ENCODE peak calls at places on chromosomes 12 and 14, in five cellular contexts. One of them, this sample, is unnamed. For H3K9me3, the result is how much of the 10 kb centered on the place peaks cover.

GRCh38 chr12:103269962-103270361 is 225.8 kb downstream of the C12orf42 start:
- DNase-seq in testis: no peak
- DNase-seq in naive thymus-derived CD4-positive, alpha-beta T cell: no peak
- DNase-seq in CD8-positive, alpha-beta memory T cell: no peak
- DNase-seq in left ventricle myocardium inferior: no peak
- DNase-seq in this sample: no peak

GRCh38 chr14:76926521-76927251 is 100.5 kb downstream of the LRRC74A start:
- DNase-seq in testis: peak
- DNase-seq in naive thymus-derived CD4-positive, alpha-beta T cell: peak
- DNase-seq in CD8-positive, alpha-beta memory T cell: peak
- DNase-seq in left ventricle myocardium inferior: peak
- DNase-seq in this sample: peak

GRCh38 chr14:54535126-54535525 is 25.4 kb downstream of the CGRRF1 start:
- DNase-seq in testis: no peak
- DNase-seq in naive thymus-derived CD4-positive, alpha-beta T cell: no peak
- DNase-seq in CD8-positive, alpha-beta memory T cell: no peak
- DNase-seq in left ventricle myocardium inferior: no peak
- DNase-seq in this sample: no peak

GRCh38 chr12:111412007-111412829 is 6.5 kb downstream of the SH2B3 start:
- DNase-seq in testis: no peak
- DNase-seq in naive thymus-derived CD4-positive, alpha-beta T cell: no peak
- DNase-seq in CD8-positive, alpha-beta memory T cell: no peak
- DNase-seq in left ventricle myocardium inferior: peak
- DNase-seq in this sample: no peak

GRCh38 chr14:92557544-92557912 is 43.9 kb downstream of the RIN3 start:
- DNase-seq in testis: no peak
- DNase-seq in naive thymus-derived CD4-positive, alpha-beta T cell: no peak
- DNase-seq in CD8-positive, alpha-beta memory T cell: no peak
- DNase-seq in left ventricle myocardium inferior: no peak
- DNase-seq in this sample: no peak

GRCh38 chr12:43104524-43104923 is 447.5 kb downstream of the ADAMTS20 start:
- DNase-seq in testis: no peak
- DNase-seq in naive thymus-derived CD4-positive, alpha-beta T cell: no peak
- DNase-seq in CD8-positive, alpha-beta memory T cell: no peak
- DNase-seq in left ventricle myocardium inferior: no peak
- DNase-seq in this sample: no peak

GRCh38 chr12:105933671-105934665 is 204.8 kb downstream of the NUAK1 start:
- DNase-seq in testis: no peak
- DNase-seq in naive thymus-derived CD4-positive, alpha-beta T cell: no peak
- DNase-seq in CD8-positive, alpha-beta memory T cell: no peak
- DNase-seq in left ventricle myocardium inferior: no peak
- DNase-seq in this sample: no peak

GRCh38 chr14:55851961-55852360 is 266.2 kb upstream of the PELI2 start:
- DNase-seq in testis: no peak
- DNase-seq in naive thymus-derived CD4-positive, alpha-beta T cell: no peak
- DNase-seq in CD8-positive, alpha-beta memory T cell: no peak
- DNase-seq in left ventricle myocardium inferior: peak
- DNase-seq in this sample: no peak

GRCh38 chr12:27243006-27243405 is 1.1 kb upstream of the STK38L start:
- DNase-seq in testis: no peak
- DNase-seq in naive thymus-derived CD4-positive, alpha-beta T cell: no peak
- DNase-seq in CD8-positive, alpha-beta memory T cell: no peak
- DNase-seq in left ventricle myocardium inferior: no peak
- DNase-seq in this sample: no peak

GRCh38 chr14:23604675-23605170 is 26.1 kb upstream of the JPH4 start:
- DNase-seq in testis: no peak
- DNase-seq in naive thymus-derived CD4-positive, alpha-beta T cell: no peak
- DNase-seq in CD8-positive, alpha-beta memory T cell: no peak
- DNase-seq in left ventricle myocardium inferior: no peak
- DNase-seq in this sample: no peak

GRCh38 chr12:70151993-70152392 is 91.2 kb upstream of the CNOT2 start:
- DNase-seq in testis: no peak
- DNase-seq in naive thymus-derived CD4-positive, alpha-beta T cell: no peak
- DNase-seq in CD8-positive, alpha-beta memory T cell: no peak
- DNase-seq in left ventricle myocardium inferior: no peak
- DNase-seq in this sample: no peak
- H3K9me3 ChIP-seq in testis: under half
- H3K9me3 ChIP-seq in naive thymus-derived CD4-positive, alpha-beta T cell: under half
- H3K9me3 ChIP-seq in CD8-positive, alpha-beta memory T cell: under half
- H3K9me3 ChIP-seq in left ventricle myocardium inferior: under half
- H3K9me3 ChIP-seq in this sample: under half

DNA sequence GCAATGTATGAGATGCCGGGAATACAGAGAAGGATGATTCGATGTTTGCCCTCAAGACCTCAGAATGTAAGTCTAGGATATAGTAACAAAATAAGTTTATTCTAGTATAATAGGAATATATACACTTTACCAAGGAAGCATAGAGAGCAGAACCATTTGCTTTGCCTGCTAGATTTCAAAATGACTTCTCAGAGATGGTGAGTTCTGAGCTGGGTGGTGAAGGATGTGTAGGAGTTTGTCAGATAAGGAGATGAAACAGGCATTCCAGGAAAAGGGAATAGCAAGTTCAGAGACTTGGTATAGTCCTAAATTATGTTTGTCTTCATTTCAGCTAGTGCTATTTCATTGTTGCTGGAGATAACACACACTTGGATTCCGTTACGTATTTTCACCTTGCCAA is 655.9 kb downstream of the DIO2 start:
- DNase-seq in testis: no peak
- DNase-seq in naive thymus-derived CD4-positive, alpha-beta T cell: no peak
- DNase-seq in CD8-positive, alpha-beta memory T cell: no peak
- DNase-seq in left ventricle myocardium inferior: no peak
- DNase-seq in this sample: no peak
- H3K9me3 ChIP-seq in testis: under half
- H3K9me3 ChIP-seq in naive thymus-derived CD4-positive, alpha-beta T cell: under half
- H3K9me3 ChIP-seq in CD8-positive, alpha-beta memory T cell: under half
- H3K9me3 ChIP-seq in left ventricle myocardium inferior: under half
- H3K9me3 ChIP-seq in this sample: under half

GRCh38 chr12:34402228-34402898 is 380.1 kb downstream of the ALG10 start:
- DNase-seq in testis: peak
- DNase-seq in naive thymus-derived CD4-positive, alpha-beta T cell: no peak
- DNase-seq in CD8-positive, alpha-beta memory T cell: peak
- DNase-seq in left ventricle myocardium inferior: peak
- DNase-seq in this sample: peak

GRCh38 chr12:34404377-34405285 is 382.3 kb downstream of the ALG10 start:
- DNase-seq in testis: peak
- DNase-seq in naive thymus-derived CD4-positive, alpha-beta T cell: no peak
- DNase-seq in CD8-positive, alpha-beta memory T cell: no peak
- DNase-seq in left ventricle myocardium inferior: peak
- DNase-seq in this sample: no peak

GRCh38 chr12:34405286-34406227 is 383.3 kb downstream of the ALG10 start:
- DNase-seq in testis: peak
- DNase-seq in naive thymus-derived CD4-positive, alpha-beta T cell: no peak
- DNase-seq in CD8-positive, alpha-beta memory T cell: no peak
- DNase-seq in left ventricle myocardium inferior: peak
- DNase-seq in this sample: peak

GRCh38 chr12:34402899-34403705 is 380.8 kb downstream of the ALG10 start:
- DNase-seq in testis: peak
- DNase-seq in naive thymus-derived CD4-positive, alpha-beta T cell: no peak
- DNase-seq in CD8-positive, alpha-beta memory T cell: peak
- DNase-seq in left ventricle myocardium inferior: peak
- DNase-seq in this sample: peak

GRCh38 chr12:34403706-34404376 is 381.5 kb downstream of the ALG10 start:
- DNase-seq in testis: peak
- DNase-seq in naive thymus-derived CD4-positive, alpha-beta T cell: no peak
- DNase-seq in CD8-positive, alpha-beta memory T cell: no peak
- DNase-seq in left ventricle myocardium inferior: peak
- DNase-seq in this sample: peak
- H3K9me3 ChIP-seq in testis: under half
- H3K9me3 ChIP-seq in naive thymus-derived CD4-positive, alpha-beta T cell: under half
- H3K9me3 ChIP-seq in CD8-positive, alpha-beta memory T cell: under half
- H3K9me3 ChIP-seq in left ventricle myocardium inferior: half or more
- H3K9me3 ChIP-seq in this sample: under half

DNA sequence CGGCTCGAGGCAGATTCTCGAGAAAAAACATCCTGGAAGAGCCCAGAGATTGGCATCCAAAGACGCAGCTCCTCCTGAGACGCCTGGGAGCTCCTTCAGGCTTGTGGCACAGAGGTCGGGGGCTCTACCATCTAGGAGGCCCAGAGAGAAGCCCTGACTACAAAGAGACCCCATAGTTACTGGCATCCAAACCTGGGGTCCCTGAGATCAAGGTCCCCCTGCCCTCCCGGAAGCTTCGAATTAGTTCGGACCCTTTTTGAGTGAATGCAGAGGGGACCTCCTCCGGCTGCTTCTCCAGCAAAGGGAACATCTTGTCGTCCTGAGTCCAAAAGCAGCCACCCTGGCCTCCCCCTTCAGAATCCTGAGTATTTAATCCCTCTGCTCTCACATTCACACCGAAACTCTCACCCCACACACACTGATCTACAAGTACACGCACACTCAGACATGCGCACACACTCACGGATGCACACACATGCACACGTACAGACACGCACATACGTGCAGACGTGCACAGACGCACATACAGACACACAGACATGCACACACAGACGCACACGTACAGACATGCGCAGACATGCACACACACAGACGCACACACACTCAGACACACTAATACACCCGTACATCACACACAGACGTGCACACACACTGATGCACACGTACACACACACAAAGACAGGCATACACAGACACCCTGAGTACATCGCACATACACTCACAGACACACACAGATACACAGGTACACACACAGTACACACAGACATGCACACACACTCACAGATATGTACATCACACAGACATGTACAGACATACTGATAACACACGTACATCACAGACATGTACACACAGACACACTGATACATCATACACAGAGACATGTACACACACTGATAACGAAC is 5.9 kb downstream of the ZNF605 start:
- DNase-seq in testis: no peak
- DNase-seq in naive thymus-derived CD4-positive, alpha-beta T cell: no peak
- DNase-seq in CD8-positive, alpha-beta memory T cell: no peak
- DNase-seq in left ventricle myocardium inferior: no peak
- DNase-seq in this sample: no peak
- H3K9me3 ChIP-seq in testis: under half
- H3K9me3 ChIP-seq in naive thymus-derived CD4-positive, alpha-beta T cell: under half
- H3K9me3 ChIP-seq in CD8-positive, alpha-beta memory T cell: under half
- H3K9me3 ChIP-seq in left ventricle myocardium inferior: half or more
- H3K9me3 ChIP-seq in this sample: under half

GRCh38 chr12:132335179-132335756 is 5.9 kb upstream of the GALNT9 start:
- DNase-seq in testis: no peak
- DNase-seq in naive thymus-derived CD4-positive, alpha-beta T cell: no peak
- DNase-seq in CD8-positive, alpha-beta memory T cell: no peak
- DNase-seq in left ventricle myocardium inferior: no peak
- DNase-seq in this sample: no peak

GRCh38 chr12:132329739-132330548 is 555 bp upstream of the GALNT9 start:
- DNase-seq in testis: no peak
- DNase-seq in naive thymus-derived CD4-positive, alpha-beta T cell: no peak
- DNase-seq in CD8-positive, alpha-beta memory T cell: no peak
- DNase-seq in left ventricle myocardium inferior: no peak
- DNase-seq in this sample: no peak

GRCh38 chr12:132333766-132334165 is 4.4 kb upstream of the GALNT9 start:
- DNase-seq in testis: no peak
- DNase-seq in naive thymus-derived CD4-positive, alpha-beta T cell: no peak
- DNase-seq in CD8-positive, alpha-beta memory T cell: no peak
- DNase-seq in left ventricle myocardium inferior: no peak
- DNase-seq in this sample: no peak

GRCh38 chr12:132330549-132330881 is 1.1 kb upstream of the GALNT9 start:
- DNase-seq in testis: no peak
- DNase-seq in naive thymus-derived CD4-positive, alpha-beta T cell: no peak
- DNase-seq in CD8-positive, alpha-beta memory T cell: no peak
- DNase-seq in left ventricle myocardium inferior: no peak
- DNase-seq in this sample: no peak

DNA sequence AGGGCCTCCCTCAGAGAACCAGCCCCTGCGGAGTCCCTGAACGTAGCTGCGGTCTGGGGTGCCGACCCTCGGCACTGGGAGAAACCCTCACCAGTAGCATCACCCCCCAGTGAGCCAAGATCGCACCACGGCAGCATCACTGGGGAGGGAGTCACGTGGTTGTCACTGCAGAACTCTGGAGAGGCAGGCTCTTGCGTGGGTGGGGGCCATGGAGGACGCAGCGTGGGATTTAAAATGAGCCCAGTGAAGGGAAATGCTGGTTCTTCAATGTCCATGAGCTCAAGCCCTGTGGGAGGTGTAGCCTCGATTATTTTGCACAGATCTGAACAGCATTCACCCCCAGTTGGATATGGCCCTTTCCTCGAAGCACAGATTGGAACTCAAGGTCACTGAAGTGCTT is 3.9 kb upstream of the GALNT9 start:
- DNase-seq in testis: no peak
- DNase-seq in naive thymus-derived CD4-positive, alpha-beta T cell: no peak
- DNase-seq in CD8-positive, alpha-beta memory T cell: no peak
- DNase-seq in left ventricle myocardium inferior: no peak
- DNase-seq in this sample: no peak
- H3K9me3 ChIP-seq in testis: under half
- H3K9me3 ChIP-seq in naive thymus-derived CD4-positive, alpha-beta T cell: under half
- H3K9me3 ChIP-seq in CD8-positive, alpha-beta memory T cell: under half
- H3K9me3 ChIP-seq in left ventricle myocardium inferior: under half
- H3K9me3 ChIP-seq in this sample: under half

DNA sequence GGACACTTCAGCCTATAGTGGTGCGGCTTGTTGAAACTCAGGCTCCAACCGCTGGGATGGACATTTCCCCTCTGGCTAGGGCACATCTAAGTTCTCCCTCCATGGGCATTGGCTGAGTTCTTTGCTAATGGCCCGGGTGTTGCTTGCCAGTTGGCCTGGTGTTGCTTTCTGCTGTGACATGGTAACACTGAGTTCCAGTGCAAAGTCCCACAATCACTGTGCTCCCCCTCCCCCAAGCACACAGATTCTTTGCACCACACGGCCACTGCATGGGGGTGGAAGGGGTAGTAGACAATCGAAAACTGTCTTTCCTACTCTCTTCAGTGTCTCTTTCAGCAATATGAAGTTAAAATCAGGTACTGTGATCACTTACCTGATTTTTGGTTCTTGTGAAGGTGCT is 308.2 kb downstream of the FUT8 start:
- DNase-seq in testis: no peak
- DNase-seq in naive thymus-derived CD4-positive, alpha-beta T cell: no peak
- DNase-seq in CD8-positive, alpha-beta memory T cell: no peak
- DNase-seq in left ventricle myocardium inferior: no peak
- DNase-seq in this sample: no peak
- H3K9me3 ChIP-seq in testis: under half
- H3K9me3 ChIP-seq in naive thymus-derived CD4-positive, alpha-beta T cell: under half
- H3K9me3 ChIP-seq in CD8-positive, alpha-beta memory T cell: under half
- H3K9me3 ChIP-seq in left ventricle myocardium inferior: under half
- H3K9me3 ChIP-seq in this sample: under half